ENCODE peak calls at places on chromosomes 5 and 9, in eight cellular contexts. S is small intestine; K is stomach; X is stimulated activated CD4-positive, alpha-beta T cell treated with anti-CD3 and anti-CD28 coated beads, Interleukin-2, amount 100 ng/mL, for 24 hours; G is T-helper 1 cell; R is NCI-H1436; M is stimulated activated naive B cell treated with anti-CD40 and anti-IgM and Interleukin-4, amounts not matched to agents 10 μg/mL and 1 μg/mL and 100 μg/mL, for 72 hours; Q is stimulated activated naive CD4-positive, alpha-beta T cell. U is an unnamed sample.

GRCh38 chr5:174623438-174624019 is 100.9 kb upstream of the MSX2 start:
- DNase-seq in K (no peak), S (no peak), G (no peak), X (no peak), Q (no peak), R (peak; percentile 39), M (no peak), U (no peak)

GRCh38 chr9:72149231-72149975 is at the start of gene GDA:
- DNase-seq in K (peak; percentile 28), X (peak; percentile 5), S (peak; percentile 88), M (peak; percentile 11), G (no peak), R (no peak), Q (no peak), U (peak; percentile 91)

GRCh38 chr9:134666208-134666607 is 24.6 kb downstream of the COL5A1 start:
- DNase-seq in S (no peak), G (no peak), M (no peak), K (no peak), R (no peak), X (no peak), Q (no peak), U (no peak)

GRCh38 chr5:671459-672328 is 21.5 kb downstream of the TPPP start:
- DNase-seq in S (peak; percentile 80), K (peak; percentile 78), G (peak; percentile 60), M (peak; percentile 59), R (peak; percentile 72), X (peak; percentile 72), Q (peak; percentile 45), U (peak; percentile 77)

GRCh38 chr5:138470322-138471285 is 5.3 kb downstream of the EGR1 start:
- DNase-seq in G (no peak), X (no peak), Q (no peak), K (no peak), S (no peak), M (no peak), R (no peak), U (no peak)

GRCh38 chr5:145946112-145946861 is 9.9 kb downstream of the SH3RF2 start:
- DNase-seq in K (no peak), Q (no peak), M (no peak), S (peak; percentile 78), G (no peak), X (no peak), R (no peak), U (peak; percentile 20)

GRCh38 chr5:141559481-141559880 is 59.3 kb downstream of the DIAPH1 start:
- DNase-seq in R (no peak), M (no peak), S (no peak), G (no peak), X (no peak), K (no peak), Q (no peak), U (no peak)

GRCh38 chr9:135857371-135857786 is 50.0 kb downstream of the CAMSAP1 start:
- DNase-seq in S (no peak), Q (no peak), K (no peak), G (no peak), R (no peak), M (no peak), X (no peak), U (no peak)

GRCh38 chr9:114072181-114073140 is 5.6 kb downstream of the AMBP start:
- DNase-seq in R (no peak), M (no peak), Q (no peak), S (no peak), X (no peak), K (peak; percentile 83), G (no peak), U (peak; percentile 76)

GRCh38 chr5:10248378-10249260 is 1.1 kb downstream of the ATPSCKMT start:
- DNase-seq in Q (no peak), G (no peak), R (no peak), K (no peak), S (no peak), X (no peak), M (peak; percentile 1), U (no peak)

GRCh38 chr5:5891350-5891749 is 468.9 kb downstream of the ICE1 start:
- DNase-seq in X (no peak), S (no peak), Q (no peak), M (no peak), K (no peak), G (no peak), R (no peak), U (no peak)

GRCh38 chr9:113886471-113886870 is 10.4 kb downstream of the ZNF618 start:
- DNase-seq in K (no peak), X (no peak), S (peak; percentile 61), R (no peak), G (no peak), M (no peak), Q (no peak), U (no peak)

GRCh38 chr5:116696356-116696755 is 121.7 kb upstream of the SEMA6A start:
- DNase-seq in G (no peak), M (no peak), R (no peak), X (no peak), Q (no peak), S (no peak), K (no peak), U (no peak)

GRCh38 chr9:134734270-134734669 is 92.7 kb downstream of the COL5A1 start:
- DNase-seq in M (no peak), G (no peak), Q (no peak), R (no peak), S (no peak), X (no peak), K (no peak), U (no peak)

GRCh38 chr9:91211414-91211813 is 150.3 kb downstream of the AUH start:
- DNase-seq in R (no peak), S (peak; percentile 96), X (no peak), G (no peak), K (peak; percentile 77), M (no peak), Q (no peak), U (peak; percentile 71)

GRCh38 chr9:81673310-81673709 is 16.0 kb downstream of the TLE1 start:
- DNase-seq in R (no peak), Q (no peak), G (no peak), M (no peak), K (no peak), X (no peak), S (no peak), U (no peak)

GRCh38 chr9:114037961-114038723 is 40.0 kb downstream of the AMBP start:
- DNase-seq in K (no peak), X (no peak), G (no peak), Q (no peak), R (no peak), S (no peak), M (no peak), U (no peak)

GRCh38 chr5:93644760-93645159 is 61.7 kb downstream of the NR2F1 start:
- DNase-seq in R (no peak), Q (no peak), G (no peak), S (no peak), M (no peak), K (no peak), X (no peak), U (no peak)

GRCh38 chr9:124980434-124980833 is 39.6 kb upstream of the GOLGA1 start:
- DNase-seq in Q (no peak), M (no peak), X (no peak), S (no peak), R (no peak), G (no peak), K (no peak), U (no peak)

GRCh38 chr9:79759460-79759859 is 187.7 kb downstream of the TLE4 start:
- DNase-seq in S (no peak), R (no peak), K (no peak), Q (no peak), M (no peak), G (no peak), X (no peak), U (no peak)

GRCh38 chr9:93276973-93277372 is 93.0 kb downstream of the WNK2 start:
- DNase-seq in X (no peak), G (no peak), S (peak; percentile 53), Q (no peak), R (no peak), M (no peak), K (peak; percentile 17), U (peak; percentile 16)

GRCh38 chr5:29197636-29198035 is 1995.8 kb upstream of the CDH6 start:
- DNase-seq in G (no peak), X (no peak), S (no peak), R (no peak), M (no peak), K (no peak), Q (no peak), U (no peak)

GRCh38 chr9:106980551-106981101 is 117.7 kb downstream of the ZNF462 start:
- DNase-seq in R (no peak), S (no peak), M (no peak), K (no peak), Q (no peak), G (no peak), X (no peak), U (no peak)

GRCh38 chr5:95973793-95974325 is 12.2 kb upstream of the ELL2 start:
- DNase-seq in M (no peak), R (no peak), X (no peak), K (no peak), Q (no peak), S (no peak), G (no peak), U (no peak)

GRCh38 chr5:119019431-119020348 is 31.3 kb upstream of the DTWD2 start:
- DNase-seq in X (no peak), M (no peak), Q (no peak), R (no peak), K (no peak), G (no peak), S (no peak), U (no peak)

GRCh38 chr9:112433715-112434392 is 52.8 kb upstream of the KIAA1958 start:
- DNase-seq in G (no peak), M (no peak), K (no peak), Q (no peak), S (no peak), X (no peak), R (no peak), U (no peak)

GRCh38 chr5:98603456-98603855 is 170.0 kb upstream of the RGMB start:
- DNase-seq in K (no peak), Q (no peak), M (no peak), R (no peak), X (no peak), G (no peak), S (no peak), U (no peak)